ENCODE peak calls at places on chromosomes 5 and 9, in seven cellular contexts. K, F, R, W, U, S and Q are unnamed samples. For H3K36me3 and H3K4me1, the result is how much of the 10 kb centered on the place peaks cover.

GRCh38 chr5:128491291-128491690 is 46.8 kb downstream of the FBN2 start:
- DNase-seq in K (no peak), S (peak), F (no peak), R (no peak), U (no peak), W (no peak), Q (no peak)

GRCh38 chr9:98738741-98739140 is 30.0 kb upstream of the GABBR2 start:
- DNase-seq in K (no peak), U (no peak), F (no peak), R (no peak), S (no peak), W (no peak), Q (no peak)

GRCh38 chr5:78594946-78595921 is 53.3 kb downstream of the LHFPL2 start:
- DNase-seq in U (no peak), W (peak), K (no peak), S (no peak), R (no peak), F (no peak), Q (no peak)

GRCh38 chr5:169408166-169408565 is 107.2 kb upstream of the SLIT3 start:
- DNase-seq in U (no peak), S (no peak), R (no peak), K (no peak), F (no peak), W (no peak), Q (no peak)

GRCh38 chr9:135592625-135593024 is 31.1 kb downstream of the PAEP start:
- DNase-seq in K (no peak), S (no peak), W (no peak), F (no peak), R (no peak), U (peak), Q (no peak)

GRCh38 chr9:135229701-135230385 is 142.4 kb downstream of the OLFM1 start:
- DNase-seq in U (no peak), W (no peak), F (no peak), R (no peak), K (no peak), S (no peak), Q (no peak)

GRCh38 chr5:112109331-112109993 is 309.6 kb downstream of the EPB41L4A start:
- DNase-seq in K (no peak), W (no peak), F (peak), U (no peak), R (peak), S (peak), Q (no peak)

GRCh38 chr9:137278061-137278912 is 761 bp downstream of the TOR4A start:
- DNase-seq in U (no peak), W (peak), R (no peak), S (peak), K (peak), F (peak), Q (peak)

GRCh38 chr5:163821142-163821541 is 315.7 kb downstream of the MAT2B start:
- DNase-seq in U (no peak), W (no peak), S (peak), K (no peak), F (no peak), R (no peak), Q (peak)

GRCh38 chr9:16515207-16515606 is 355.3 kb downstream of the BNC2 start:
- DNase-seq in U (no peak), S (peak), K (no peak), R (no peak), F (no peak), W (no peak), Q (no peak)

GRCh38 chr9:132507670-132508469 is 74.5 kb upstream of the BARHL1 start:
- DNase-seq in K (peak), F (peak), S (peak), W (peak), U (peak), R (peak), Q (peak)

GRCh38 chr9:93099551-93100264 is 3.7 kb downstream of the CARD19 start:
- DNase-seq in F (no peak), R (peak), W (no peak), U (no peak), K (no peak), S (no peak), Q (no peak)

GRCh38 chr9:23683021-23683431 is 143.0 kb downstream of the ELAVL2 start:
- DNase-seq in F (no peak), W (no peak), S (peak), K (no peak), U (no peak), R (no peak), Q (peak)

GRCh38 chr9:96061293-96061987 is 185.9 kb downstream of the ERCC6L2 start:
- DNase-seq in K (peak), F (peak), W (peak), U (peak), R (no peak), S (peak), Q (peak)

GRCh38 chr5:56321236-56321881 is 88.2 kb upstream of the ANKRD55 start:
- DNase-seq in U (no peak), S (no peak), F (no peak), R (no peak), W (no peak), K (no peak), Q (no peak)

GRCh38 chr9:18973348-18973747 is 59.7 kb downstream of the SAXO1 start:
- DNase-seq in R (no peak), W (no peak), K (no peak), U (no peak), F (no peak), S (no peak), Q (no peak)

GRCh38 chr9:89619739-89620138 is 14.9 kb downstream of the GADD45G start:
- DNase-seq in R (no peak), W (no peak), S (no peak), K (no peak), F (no peak), U (no peak), Q (no peak)

GRCh38 chr9:12702160-12702758 is 9.1 kb downstream of the TYRP1 start:
- DNase-seq in S (peak), F (no peak), K (no peak), R (peak), U (no peak), W (peak), Q (peak)

GRCh38 chr9:70761139-70761538 is 346.7 kb upstream of the KLF9 start:
- DNase-seq in F (no peak), W (no peak), R (no peak), U (no peak), S (peak), K (no peak), Q (no peak)

GRCh38 chr5:64144429-64145215 is 21.0 kb upstream of the RNF180 start:
- DNase-seq in U (no peak), R (no peak), W (no peak), K (no peak), F (no peak), S (no peak), Q (no peak)

GRCh38 chr5:79229357-79230174 is 6.4 kb upstream of the JMY start:
- DNase-seq in K (no peak), U (no peak), R (no peak), W (no peak), F (no peak), S (no peak), Q (no peak)

GRCh38 chr9:79570449-79571308 is 1.1 kb upstream of the TLE4 start:
- DNase-seq in U (peak), W (peak), R (peak), K (peak), F (peak), S (peak), Q (no peak)

GRCh38 chr9:132274861-132275260 is 79.9 kb downstream of the SETX start:
- DNase-seq in U (no peak), W (no peak), S (no peak), R (no peak), K (no peak), F (no peak), Q (no peak)

GRCh38 chr5:28557114-28557513 is 1518.7 kb upstream of the CDH9 start:
- DNase-seq in U (no peak), W (no peak), K (no peak), S (no peak), R (no peak), F (no peak), Q (no peak)

GRCh38 chr5:111461261-111461671 is 51.1 kb downstream of the STARD4 start:
- DNase-seq in K (peak), W (no peak), S (peak), R (no peak), F (peak), U (no peak), Q (no peak)

GRCh38 chr9:123929177-123929869 is 603 bp downstream of the DENND1A start:
- DNase-seq in S (peak), F (peak), R (peak), U (peak), W (peak), K (peak), Q (no peak)

GRCh38 chr5:84379749-84380148 is 4.9 kb downstream of the EDIL3 start:
- DNase-seq in F (no peak), R (no peak), U (no peak), S (no peak), W (no peak), K (no peak), Q (no peak)

GRCh38 chr5:135667662-135668061 is 88.9 kb upstream of the CXCL14 start:
- DNase-seq in K (no peak), F (no peak), R (no peak), W (no peak), S (no peak), U (no peak), Q (no peak)

GRCh38 chr5:96904054-96904931 is 28.0 kb downstream of the ERAP2 start:
- DNase-seq in U (no peak), K (no peak), W (no peak), R (no peak), S (no peak), F (no peak), Q (no peak)

GRCh38 chr9:96222132-96222531 is 79.8 kb downstream of the HSD17B3 start:
- DNase-seq in W (no peak), U (no peak), F (no peak), R (no peak), K (peak), S (peak), Q (peak)

GRCh38 chr5:156584856-156585255 is 257.9 kb downstream of the SGCD start:
- DNase-seq in K (no peak), R (no peak), S (no peak), U (no peak), W (no peak), F (no peak), Q (no peak)

GRCh38 chr5:157744055-157745011 is 821 bp downstream of the LSM11 start:
- DNase-seq in W (peak), S (peak), R (no peak), U (peak), K (peak), F (no peak), Q (peak)

GRCh38 chr9:137439158-137439714 is 1.9 kb downstream of the ENTPD8 start:
- DNase-seq in K (no peak), S (no peak), R (no peak), W (no peak), U (no peak), F (no peak), Q (no peak)

GRCh38 chr9:125137200-125137599 is 6.1 kb downstream of the SCAI start:
- DNase-seq in F (no peak), R (no peak), S (no peak), U (no peak), W (no peak), K (no peak), Q (no peak)

GRCh38 chr9:33225319-33226152 is 14.4 kb upstream of the SPINK4 start:
- DNase-seq in K (peak), S (peak), W (peak), R (peak), F (peak), U (no peak), Q (peak)

GRCh38 chr9:121333950-121334773 is 35.9 kb downstream of the STOM start:
- DNase-seq in F (no peak), S (no peak), R (no peak), W (no peak), U (no peak), K (no peak), Q (no peak)

GRCh38 chr5:88694087-88694703 is 188.8 kb downstream of the MEF2C start:
- DNase-seq in S (no peak), F (no peak), W (no peak), K (no peak), U (no peak), R (no peak), Q (no peak)

GRCh38 chr9:4923580-4924544 is 61.2 kb upstream of the JAK2 start:
- DNase-seq in W (no peak), U (no peak), K (peak), F (no peak), S (peak), R (no peak), Q (no peak)

DNA sequence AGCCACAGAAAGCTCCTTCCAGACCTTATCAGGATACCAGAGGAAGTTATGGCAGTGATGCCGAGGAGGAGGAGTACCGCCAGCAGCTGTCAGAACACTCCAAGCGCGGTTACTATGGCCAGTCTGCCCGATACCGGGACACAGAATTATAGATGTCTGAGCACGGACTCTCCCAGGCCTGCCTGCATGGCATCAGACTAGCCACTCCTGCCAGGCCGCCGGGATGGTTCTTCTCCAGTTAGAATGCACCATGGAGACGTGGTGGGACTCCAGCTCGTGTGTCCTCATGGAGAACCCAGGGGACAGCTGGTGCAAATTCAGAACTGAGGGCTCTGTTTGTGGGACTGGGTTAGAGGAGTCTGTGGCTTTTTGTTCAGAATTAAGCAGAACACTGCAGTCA is 70.8 kb upstream of the ENTREP1 start:
- DNase-seq in S (no peak), R (no peak), K (no peak), W (no peak), U (no peak), F (no peak), Q (no peak)
- H3K36me3 ChIP-seq in S (under half), R (under half), K (under half), W (under half), U (half or more), F (under half), Q (under half)

DNA sequence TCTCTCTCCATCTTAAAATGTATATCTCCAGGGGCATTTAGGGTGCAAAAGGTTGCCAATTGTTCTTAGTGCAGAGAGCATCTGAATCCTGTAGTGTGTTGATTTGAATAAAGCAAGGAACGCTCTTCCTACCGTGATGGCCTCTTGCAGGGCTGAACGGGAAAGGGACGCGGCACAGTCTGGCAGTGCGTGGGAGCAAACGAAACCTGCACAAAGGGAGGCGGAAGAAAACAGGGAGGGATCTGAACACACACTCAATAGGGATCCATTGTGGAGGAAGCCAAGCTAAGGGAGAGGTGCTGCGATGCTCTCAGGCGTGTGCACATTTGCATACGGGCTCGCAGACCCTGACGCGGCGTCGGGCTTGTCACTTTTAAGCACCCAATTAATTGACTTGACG is 414.0 kb upstream of the IRX1 start:
- DNase-seq in W (no peak), F (no peak), S (peak), U (no peak), R (no peak), K (no peak), Q (no peak)
- H3K4me3 ChIP-seq in W (no peak), F (no peak), S (no peak), U (no peak), R (no peak), K (no peak), Q (no peak)

GRCh38 chr5:150155258-150156032 is at the start of gene PDGFRB:
- DNase-seq in R (no peak), F (peak), U (peak), W (peak), S (peak), K (no peak), Q (peak)
- H3K4me1 ChIP-seq in R (under half), F (under half), U (under half), W (half or more), S (under half), K (under half), Q (under half)

DNA sequence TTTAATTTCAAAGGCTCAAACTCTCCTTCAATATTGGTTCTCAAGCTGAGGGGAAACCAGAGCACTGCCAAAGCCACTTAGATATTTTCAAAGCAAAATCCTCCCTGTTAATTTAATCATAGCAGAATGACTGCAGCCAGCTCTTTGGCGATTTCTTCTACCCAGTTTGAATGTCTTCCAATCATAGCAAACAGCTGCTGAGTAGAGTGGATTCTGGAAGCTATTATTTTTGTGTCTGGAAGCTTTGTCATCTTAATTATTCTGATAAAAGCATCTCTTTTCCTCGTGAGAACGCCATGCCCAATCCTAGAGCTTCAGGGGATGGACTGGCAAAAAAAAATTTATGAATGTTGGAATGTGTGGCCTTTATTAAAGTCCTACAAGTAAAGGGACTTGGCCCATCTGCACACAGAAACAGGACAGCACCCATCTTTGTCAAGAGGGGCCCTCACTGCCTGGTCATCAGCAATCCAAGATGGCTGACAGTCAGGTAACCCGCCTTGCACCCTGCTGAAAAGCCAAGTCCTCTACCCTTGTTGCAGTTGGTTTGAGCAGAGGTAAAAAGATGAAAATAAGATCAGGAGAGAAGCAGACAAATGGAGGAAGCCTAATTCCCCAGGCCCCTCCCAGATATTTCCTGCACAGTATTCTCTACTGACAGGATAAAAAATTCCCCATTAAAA is 125.1 kb downstream of the SUSD1 start:
- DNase-seq in K (no peak), S (no peak), W (no peak), R (no peak), F (no peak), U (no peak), Q (no peak)
- H3K36me3 ChIP-seq in K (under half), S (under half), W (under half), R (under half), F (under half), U (under half), Q (under half)